ENCODE peak calls at places on chromosome 16, in six cellular contexts. B is ovary, R is breast epithelium, K is fibroblast of lung, T is heart right ventricle, Y is neural progenitor cell. Q is an unnamed sample.

GRCh38 chr16:11386791-11387546 is 41.7 kb downstream of the RMI2 start:
- DNase-seq in B (no peak), R (no peak), K (no peak), T (peak; percentile 49), Y (peak; percentile 87), Q (peak; percentile 58)

GRCh38 chr16:8936421-8936820 is 27.3 kb downstream of the USP7 start:
- DNase-seq in B (no peak), R (no peak), K (peak; percentile 77), T (no peak), Y (peak; percentile 61), Q (no peak)

GRCh38 chr16:1929578-1930337 is 11.5 kb upstream of the HS3ST6 start:
- DNase-seq in B (peak; percentile 89), R (peak; percentile 89), K (peak; percentile 67), T (peak; percentile 93), Y (peak; percentile 92), Q (peak; percentile 91)

GRCh38 chr16:82758904-82759303 is 132.1 kb downstream of the CDH13 start:
- DNase-seq in B (no peak), R (no peak), K (no peak), T (no peak), Y (no peak), Q (no peak)

GRCh38 chr16:64545769-64546168 is 576.1 kb downstream of the CDH11 start:
- DNase-seq in B (no peak), R (no peak), K (peak; percentile 12), T (no peak), Y (no peak), Q (no peak)

GRCh38 chr16:66471696-66472393 is 44.8 kb downstream of the BEAN1 start:
- DNase-seq in B (no peak), R (no peak), K (no peak), T (no peak), Y (no peak), Q (no peak)

GRCh38 chr16:56195151-56195550 is 3.9 kb downstream of the GNAO1 start:
- DNase-seq in B (no peak), R (peak; percentile 67), K (peak; percentile 3), T (no peak), Y (no peak), Q (no peak)

GRCh38 chr16:58507963-58508670 is 7.2 kb upstream of the SETD6 start:
- DNase-seq in B (no peak), R (no peak), K (no peak), T (no peak), Y (no peak), Q (no peak)

GRCh38 chr16:69319381-69319780 is 8.2 kb downstream of the VPS4A start:
- DNase-seq in B (peak; percentile 13), R (no peak), K (no peak), T (no peak), Y (no peak), Q (no peak)

GRCh38 chr16:54030451-54030850 is 256.1 kb downstream of the IRX3 start:
- DNase-seq in B (no peak), R (no peak), K (no peak), T (no peak), Y (no peak), Q (no peak)

GRCh38 chr16:53504161-53504663 is 1.2 kb upstream of the AKTIP start:
- DNase-seq in B (peak; percentile 54), R (peak; percentile 61), K (peak; percentile 71), T (peak; percentile 55), Y (peak; percentile 42), Q (peak; percentile 80)

GRCh38 chr16:12009922-12010321 is 33.4 kb downstream of the SNX29 start:
- DNase-seq in B (no peak), R (no peak), K (no peak), T (no peak), Y (no peak), Q (no peak)

GRCh38 chr16:10031473-10031872 is 150.8 kb downstream of the GRIN2A start:
- DNase-seq in B (no peak), R (no peak), K (no peak), T (no peak), Y (no peak), Q (no peak)

GRCh38 chr16:8686031-8686621 is 11.7 kb downstream of the ABAT start:
- DNase-seq in B (no peak), R (peak; percentile 62), K (no peak), T (peak; percentile 49), Y (peak; percentile 86), Q (no peak)

GRCh38 chr16:34803683-34804416 is 1344.4 kb downstream of the TP53TG3F start:
- DNase-seq in B (no peak), R (no peak), K (no peak), T (peak; percentile 7), Y (no peak), Q (no peak)

DNA sequence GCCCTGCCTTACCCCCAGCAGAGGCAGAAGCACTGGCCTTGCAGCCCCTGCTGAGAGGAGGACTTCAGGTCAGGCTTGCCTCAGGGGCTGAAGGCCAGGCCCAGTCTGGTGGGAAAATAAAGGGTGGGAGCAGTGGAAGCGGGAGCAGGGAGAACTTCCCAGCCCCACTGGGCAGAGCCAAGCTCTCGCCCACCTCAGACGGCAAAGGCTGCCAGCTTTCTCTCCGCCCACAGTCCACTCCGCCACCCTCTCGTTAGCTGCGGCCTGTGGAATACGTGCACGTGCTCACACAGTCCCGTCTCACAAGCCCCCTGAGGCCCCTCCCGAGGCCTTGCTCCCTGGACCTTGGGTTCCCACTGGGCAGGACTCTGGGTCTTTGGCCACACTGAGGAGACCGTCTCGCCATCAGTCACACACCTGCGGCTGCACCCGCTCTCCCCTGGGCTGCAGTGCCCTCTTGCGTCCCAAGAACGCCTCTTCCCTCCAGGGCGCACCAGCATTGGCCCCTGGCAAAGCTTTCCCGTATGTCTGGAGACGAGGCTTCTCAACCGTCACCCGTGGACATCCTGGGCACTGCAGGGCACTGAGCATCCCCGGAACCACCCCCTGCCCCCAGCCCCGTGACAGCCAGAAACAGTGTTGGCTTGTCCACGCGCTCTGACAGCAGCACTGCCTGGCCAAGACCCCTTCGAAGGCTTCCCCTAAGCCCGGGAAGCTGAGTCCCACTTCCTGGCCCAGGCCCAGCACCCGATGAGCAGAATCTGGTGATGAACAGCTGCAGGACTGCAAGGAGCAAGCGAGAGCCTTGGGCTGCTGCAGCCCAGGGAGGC is 8.3 kb downstream of the MRPL28 start:
- DNase-seq in B (peak; percentile 65), R (peak; percentile 78), K (peak; percentile 63), T (peak; percentile 73), Y (peak; percentile 88), Q (peak; percentile 83)
- TF ChIP-seq CTCF in B (peak; percentile 37), R (peak; percentile 77), K (peak; percentile 77), T (peak; percentile 75), Y (peak; percentile 76), Q (peak; percentile 74)

GRCh38 chr16:85686912-85687591 is 1.7 kb downstream of the GINS2 start:
- DNase-seq in B (no peak), R (no peak), K (no peak), T (no peak), Y (no peak), Q (no peak)

GRCh38 chr16:85688586-85689284 is at the start of gene GINS2:
- DNase-seq in B (peak; percentile 90), R (peak; percentile 87), K (peak; percentile 90), T (peak; percentile 91), Y (peak; percentile 98), Q (peak; percentile 91)

GRCh38 chr16:85689950-85690320 is 1.2 kb upstream of the GINS2 start:
- DNase-seq in B (no peak), R (no peak), K (no peak), T (no peak), Y (peak; percentile 16), Q (no peak)

GRCh38 chr16:85689285-85689949 is 663 bp upstream of the GINS2 start:
- DNase-seq in B (no peak), R (no peak), K (no peak), T (no peak), Y (no peak), Q (no peak)

DNA sequence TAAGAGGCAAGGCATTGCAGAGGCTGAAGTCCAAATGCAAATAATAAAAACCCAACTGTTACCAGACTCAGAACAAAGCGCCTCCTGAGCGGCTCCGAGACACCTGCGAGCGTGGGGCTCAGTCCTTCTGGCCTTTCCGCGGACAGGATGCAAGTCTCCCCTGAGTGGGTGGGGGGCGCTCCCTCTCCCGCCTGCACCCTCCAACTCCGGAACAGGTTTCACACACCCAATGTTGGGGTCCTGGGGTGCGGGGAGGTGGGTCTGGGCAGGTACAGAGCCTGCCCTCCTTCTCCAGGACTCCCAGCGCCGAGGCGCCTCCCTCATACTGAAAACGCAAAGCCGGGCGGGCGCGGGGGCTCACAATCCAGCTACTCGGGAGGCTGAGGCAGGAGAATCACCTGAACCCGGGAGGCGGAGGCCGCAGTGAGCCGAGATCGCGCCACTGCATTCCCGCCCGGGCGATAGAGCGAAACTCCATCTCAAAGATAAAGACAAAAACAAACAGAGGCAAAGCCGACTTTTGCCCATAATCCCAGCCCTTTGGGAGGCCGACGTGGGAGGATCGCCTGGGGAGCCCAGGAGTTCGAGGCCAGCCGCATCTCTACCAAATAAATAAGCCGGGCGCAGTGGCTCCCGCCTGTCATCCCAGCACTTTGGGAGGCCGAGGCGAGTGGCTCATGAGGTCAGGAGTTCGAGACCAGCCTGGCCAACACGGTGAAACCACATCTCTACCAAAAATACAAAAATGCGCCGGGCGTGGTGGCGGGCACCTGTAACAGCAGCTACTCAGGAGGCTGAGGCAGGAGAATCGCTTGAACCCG is 893 bp downstream of the GINS2 start:
- DNase-seq in B (no peak), R (no peak), K (no peak), T (no peak), Y (no peak), Q (no peak)
- H3K4me1 ChIP-seq in B (peaks cover 5% of the 10 kb centered on the region), R (peaks cover 4% of the 10 kb centered on the region), K (peaks cover 3% of the 10 kb centered on the region), T (peaks cover 5% of the 10 kb centered on the region), Y (peaks cover 18% of the 10 kb centered on the region), Q (no peaks in the 10 kb centered on the region)

GRCh38 chr16:75265911-75266701 is 14.7 kb upstream of the BCAR1 start:
- DNase-seq in B (peak; percentile 84), R (peak; percentile 78), K (no peak), T (peak; percentile 82), Y (peak; percentile 95), Q (peak; percentile 79)

GRCh38 chr16:75264531-75264998 is 13.1 kb upstream of the BCAR1 start:
- DNase-seq in B (no peak), R (no peak), K (no peak), T (peak; percentile 23), Y (no peak), Q (peak; percentile 78)

GRCh38 chr16:75266738-75267630 is 15.6 kb upstream of the BCAR1 start:
- DNase-seq in B (no peak), R (no peak), K (no peak), T (peak; percentile 16), Y (no peak), Q (no peak)

GRCh38 chr16:75264999-75265910 is 13.8 kb upstream of the BCAR1 start:
- DNase-seq in B (no peak), R (no peak), K (no peak), T (peak; percentile 61), Y (no peak), Q (no peak)

DNA sequence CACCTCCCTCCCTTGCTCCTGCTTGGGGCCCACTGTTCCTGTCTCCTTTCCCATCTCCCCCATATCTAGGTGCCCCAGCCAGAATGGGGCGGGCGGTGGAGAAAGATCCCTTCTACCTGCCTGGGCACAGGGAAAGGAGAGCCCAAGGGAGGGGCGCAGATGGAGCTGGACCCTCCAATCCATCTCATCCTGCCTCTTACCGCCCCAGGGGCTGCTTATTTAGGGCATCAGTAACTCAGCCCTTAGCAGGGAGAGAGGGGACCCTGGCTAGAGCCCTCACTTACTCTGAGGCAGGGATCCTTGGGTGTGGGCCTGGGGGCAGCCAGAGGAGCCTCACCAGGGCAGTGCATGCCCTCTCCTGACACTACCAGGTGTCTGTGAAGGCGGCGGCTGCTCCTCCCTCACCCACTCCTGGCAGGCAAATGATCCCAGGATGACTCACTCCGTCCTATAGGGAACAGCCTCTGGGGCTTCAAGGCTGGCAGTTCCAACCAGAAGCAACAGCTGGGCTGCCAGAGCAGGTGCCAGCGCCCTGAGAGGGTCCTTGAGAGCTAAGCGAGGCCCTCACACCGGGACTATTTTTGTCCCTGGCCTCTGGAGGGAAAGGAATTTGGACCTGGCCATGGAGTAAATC is 16.3 kb upstream of the BCAR1 start:
- DNase-seq in B (no peak), R (peak; percentile 81), K (peak; percentile 64), T (peak; percentile 80), Y (no peak), Q (no peak)
- H3K27ac ChIP-seq in B (no peak overlapping the region), R (peak overlapping the region; percentile 64), K (no peak overlapping the region), T (no peak overlapping the region), Y (no peak overlapping the region), Q (peak overlapping the region; percentile 91)

GRCh38 chr16:3485821-3486505 is 9.3 kb downstream of the C16orf90 start:
- DNase-seq in B (no peak), R (no peak), K (no peak), T (no peak), Y (peak; percentile 29), Q (no peak)
- TF ChIP-seq CTCF in B (no peak), R (no peak), K (no peak), T (no peak), Y (no peak), Q (no peak)